ENCODE peak calls at places on chromosomes 7 and 10, in seven cellular contexts. One of them, this sample, is unnamed.

GRCh38 chr7:156823441-156823840 is 69.5 kb downstream of the LMBR1 start:
- DNase-seq in CD8-positive, alpha-beta T cell: no peak
- DNase-seq in gastrocnemius medialis: no peak
- DNase-seq in mammary epithelial cell: peak; percentile 65
- DNase-seq in fibroblast of lung: peak; percentile 48
- DNase-seq in uterus: no peak
- DNase-seq in tibial artery: no peak
- DNase-seq in this sample: no peak

GRCh38 chr7:139753079-139753692 is 24.6 kb downstream of the HIPK2 start:
- DNase-seq in CD8-positive, alpha-beta T cell: no peak
- DNase-seq in gastrocnemius medialis: no peak
- DNase-seq in uterus: no peak
- DNase-seq in mammary epithelial cell: no peak
- DNase-seq in fibroblast of lung: no peak
- DNase-seq in tibial artery: no peak
- DNase-seq in this sample: no peak

GRCh38 chr7:101947899-101948298 is 130.5 kb downstream of the CUX1 start:
- DNase-seq in gastrocnemius medialis: no peak
- DNase-seq in tibial artery: no peak
- DNase-seq in fibroblast of lung: peak; percentile 33
- DNase-seq in mammary epithelial cell: no peak
- DNase-seq in uterus: peak; percentile 85
- DNase-seq in CD8-positive, alpha-beta T cell: no peak
- DNase-seq in this sample: no peak

GRCh38 chr7:47574473-47575328 is 7.2 kb downstream of the TNS3 start:
- DNase-seq in fibroblast of lung: no peak
- DNase-seq in tibial artery: no peak
- DNase-seq in CD8-positive, alpha-beta T cell: no peak
- DNase-seq in uterus: no peak
- DNase-seq in gastrocnemius medialis: no peak
- DNase-seq in mammary epithelial cell: no peak
- DNase-seq in this sample: no peak

GRCh38 chr7:36360244-36360643 is 29.4 kb upstream of the ANLN start:
- DNase-seq in fibroblast of lung: no peak
- DNase-seq in CD8-positive, alpha-beta T cell: no peak
- DNase-seq in mammary epithelial cell: no peak
- DNase-seq in gastrocnemius medialis: no peak
- DNase-seq in tibial artery: no peak
- DNase-seq in uterus: no peak
- DNase-seq in this sample: no peak

GRCh38 chr7:10789170-10789569 is 184.5 kb upstream of the PHF14 start:
- DNase-seq in mammary epithelial cell: no peak
- DNase-seq in uterus: no peak
- DNase-seq in gastrocnemius medialis: no peak
- DNase-seq in CD8-positive, alpha-beta T cell: no peak
- DNase-seq in tibial artery: no peak
- DNase-seq in fibroblast of lung: no peak
- DNase-seq in this sample: no peak

GRCh38 chr7:151862606-151863381 is 14.1 kb downstream of the PRKAG2 start:
- DNase-seq in uterus: no peak
- DNase-seq in CD8-positive, alpha-beta T cell: no peak
- DNase-seq in gastrocnemius medialis: no peak
- DNase-seq in fibroblast of lung: no peak
- DNase-seq in tibial artery: no peak
- DNase-seq in mammary epithelial cell: no peak
- DNase-seq in this sample: no peak

GRCh38 chr10:58662314-58662713 is 149.6 kb downstream of the BICC1 start:
- DNase-seq in fibroblast of lung: peak; percentile 90
- DNase-seq in uterus: no peak
- DNase-seq in CD8-positive, alpha-beta T cell: no peak
- DNase-seq in gastrocnemius medialis: no peak
- DNase-seq in mammary epithelial cell: peak; percentile 90
- DNase-seq in tibial artery: no peak
- DNase-seq in this sample: no peak

GRCh38 chr7:75711634-75712494 is 26.9 kb downstream of the HIP1 start:
- DNase-seq in mammary epithelial cell: no peak
- DNase-seq in fibroblast of lung: peak; percentile 36
- DNase-seq in CD8-positive, alpha-beta T cell: no peak
- DNase-seq in tibial artery: peak; percentile 30
- DNase-seq in gastrocnemius medialis: no peak
- DNase-seq in uterus: no peak
- DNase-seq in this sample: no peak

GRCh38 chr10:75770634-75771081 is 339.2 kb downstream of the LRMDA start:
- DNase-seq in tibial artery: peak; percentile 68
- DNase-seq in gastrocnemius medialis: peak; percentile 22
- DNase-seq in fibroblast of lung: peak; percentile 58
- DNase-seq in uterus: no peak
- DNase-seq in mammary epithelial cell: no peak
- DNase-seq in CD8-positive, alpha-beta T cell: no peak
- DNase-seq in this sample: no peak

GRCh38 chr10:107971973-107972372 is 807.5 kb upstream of the SORCS1 start:
- DNase-seq in gastrocnemius medialis: no peak
- DNase-seq in tibial artery: no peak
- DNase-seq in uterus: no peak
- DNase-seq in CD8-positive, alpha-beta T cell: no peak
- DNase-seq in fibroblast of lung: peak; percentile 85
- DNase-seq in mammary epithelial cell: peak; percentile 98
- DNase-seq in this sample: no peak

GRCh38 chr10:86305521-86305920 is 61.1 kb downstream of the GRID1 start:
- DNase-seq in mammary epithelial cell: no peak
- DNase-seq in tibial artery: no peak
- DNase-seq in uterus: no peak
- DNase-seq in fibroblast of lung: no peak
- DNase-seq in CD8-positive, alpha-beta T cell: no peak
- DNase-seq in gastrocnemius medialis: no peak
- DNase-seq in this sample: no peak

GRCh38 chr7:28908775-28909174 is 49.4 kb downstream of the TRIL start:
- DNase-seq in mammary epithelial cell: no peak
- DNase-seq in tibial artery: no peak
- DNase-seq in gastrocnemius medialis: peak; percentile 10
- DNase-seq in uterus: no peak
- DNase-seq in CD8-positive, alpha-beta T cell: no peak
- DNase-seq in fibroblast of lung: no peak
- DNase-seq in this sample: no peak

GRCh38 chr7:4725014-4725951 is 43.2 kb downstream of the FOXK1 start:
- DNase-seq in CD8-positive, alpha-beta T cell: peak; percentile 58
- DNase-seq in tibial artery: peak; percentile 86
- DNase-seq in uterus: peak; percentile 87
- DNase-seq in gastrocnemius medialis: peak; percentile 76
- DNase-seq in fibroblast of lung: peak; percentile 96
- DNase-seq in mammary epithelial cell: peak; percentile 81
- DNase-seq in this sample: no peak

GRCh38 chr10:127976701-127977367 is 69.9 kb downstream of the PTPRE start:
- DNase-seq in CD8-positive, alpha-beta T cell: no peak
- DNase-seq in uterus: no peak
- DNase-seq in mammary epithelial cell: peak; percentile 41
- DNase-seq in tibial artery: no peak
- DNase-seq in fibroblast of lung: no peak
- DNase-seq in gastrocnemius medialis: no peak
- DNase-seq in this sample: no peak

GRCh38 chr10:68088744-68089143 is 13.7 kb upstream of the HERC4 start:
- DNase-seq in tibial artery: no peak
- DNase-seq in mammary epithelial cell: peak; percentile 85
- DNase-seq in CD8-positive, alpha-beta T cell: no peak
- DNase-seq in uterus: no peak
- DNase-seq in fibroblast of lung: peak; percentile 60
- DNase-seq in gastrocnemius medialis: no peak
- DNase-seq in this sample: no peak

GRCh38 chr10:68087338-68088029 is 12.4 kb upstream of the HERC4 start:
- DNase-seq in gastrocnemius medialis: peak; percentile 79
- DNase-seq in CD8-positive, alpha-beta T cell: no peak
- DNase-seq in uterus: no peak
- DNase-seq in mammary epithelial cell: peak; percentile 20
- DNase-seq in tibial artery: no peak
- DNase-seq in fibroblast of lung: no peak
- DNase-seq in this sample: no peak

GRCh38 chr10:68088030-68088396 is 12.9 kb upstream of the HERC4 start:
- DNase-seq in tibial artery: no peak
- DNase-seq in CD8-positive, alpha-beta T cell: no peak
- DNase-seq in gastrocnemius medialis: no peak
- DNase-seq in mammary epithelial cell: no peak
- DNase-seq in fibroblast of lung: no peak
- DNase-seq in uterus: no peak
- DNase-seq in this sample: no peak

GRCh38 chr10:68086910-68087309 is 11.8 kb upstream of the HERC4 start:
- DNase-seq in CD8-positive, alpha-beta T cell: no peak
- DNase-seq in mammary epithelial cell: no peak
- DNase-seq in fibroblast of lung: no peak
- DNase-seq in tibial artery: no peak
- DNase-seq in uterus: no peak
- DNase-seq in gastrocnemius medialis: no peak
- DNase-seq in this sample: no peak

GRCh38 chr10:68090586-68090985 is 15.5 kb upstream of the HERC4 start:
- DNase-seq in uterus: no peak
- DNase-seq in fibroblast of lung: no peak
- DNase-seq in CD8-positive, alpha-beta T cell: no peak
- DNase-seq in gastrocnemius medialis: no peak
- DNase-seq in mammary epithelial cell: no peak
- DNase-seq in tibial artery: no peak
- DNase-seq in this sample: no peak
- H3K4me1 ChIP-seq in uterus: no peaks in the 10 kb centered on the region
- H3K4me1 ChIP-seq in fibroblast of lung: peaks cover 24% of the 10 kb centered on the region
- H3K4me1 ChIP-seq in CD8-positive, alpha-beta T cell: no peaks in the 10 kb centered on the region
- H3K4me1 ChIP-seq in gastrocnemius medialis: peaks cover 31% of the 10 kb centered on the region
- H3K4me1 ChIP-seq in mammary epithelial cell: peaks cover 56% of the 10 kb centered on the region
- H3K4me1 ChIP-seq in tibial artery: no peaks in the 10 kb centered on the region
- H3K4me1 ChIP-seq in this sample: no peaks in the 10 kb centered on the region

DNA sequence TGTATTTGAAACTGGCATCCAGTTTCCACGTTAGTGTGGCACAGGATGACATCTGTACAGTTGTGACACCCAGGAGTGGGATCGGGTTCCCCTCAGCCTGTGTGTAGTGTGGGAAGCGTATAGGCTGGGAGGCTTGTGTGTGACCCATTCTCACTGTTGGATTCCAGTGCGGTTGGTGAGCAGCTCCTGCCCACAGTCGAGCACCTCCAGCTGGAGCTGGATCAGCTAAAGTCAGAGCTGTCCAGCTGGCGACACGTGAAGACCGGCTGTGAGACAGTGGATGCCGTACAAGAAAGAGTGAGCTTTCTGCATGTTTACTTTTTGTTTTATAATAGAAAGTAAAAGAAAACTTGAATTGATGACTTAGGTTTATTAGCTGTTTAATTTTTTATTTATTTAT is 18.7 kb upstream of the GET4 start:
- DNase-seq in uterus: no peak
- DNase-seq in gastrocnemius medialis: no peak
- DNase-seq in fibroblast of lung: peak; percentile 17
- DNase-seq in tibial artery: no peak
- DNase-seq in mammary epithelial cell: no peak
- DNase-seq in CD8-positive, alpha-beta T cell: no peak
- DNase-seq in this sample: no peak
- H3K27ac ChIP-seq in uterus: no peak overlapping the region
- H3K27ac ChIP-seq in gastrocnemius medialis: peak overlapping the region; percentile 53
- H3K27ac ChIP-seq in fibroblast of lung: peak overlapping the region; percentile 23
- H3K27ac ChIP-seq in tibial artery: no peak overlapping the region
- H3K27ac ChIP-seq in mammary epithelial cell: no peak overlapping the region
- H3K27ac ChIP-seq in CD8-positive, alpha-beta T cell: no peak overlapping the region
- H3K27ac ChIP-seq in this sample: no peak overlapping the region

GRCh38 chr7:116530107-116530820 is 5.4 kb downstream of the CAV1 start:
- DNase-seq in gastrocnemius medialis: no peak
- DNase-seq in mammary epithelial cell: no peak
- DNase-seq in fibroblast of lung: no peak
- DNase-seq in CD8-positive, alpha-beta T cell: no peak
- DNase-seq in tibial artery: no peak
- DNase-seq in uterus: no peak
- DNase-seq in this sample: no peak
- H3K4me3 ChIP-seq in gastrocnemius medialis: peak overlapping the region; percentile 17
- H3K4me3 ChIP-seq in mammary epithelial cell: peak overlapping the region; percentile 30
- H3K4me3 ChIP-seq in fibroblast of lung: peak overlapping the region; percentile 96
- H3K4me3 ChIP-seq in CD8-positive, alpha-beta T cell: no peak overlapping the region
- H3K4me3 ChIP-seq in tibial artery: peak overlapping the region; percentile 30
- H3K4me3 ChIP-seq in uterus: no peak overlapping the region
- H3K4me3 ChIP-seq in this sample: no peak overlapping the region

DNA sequence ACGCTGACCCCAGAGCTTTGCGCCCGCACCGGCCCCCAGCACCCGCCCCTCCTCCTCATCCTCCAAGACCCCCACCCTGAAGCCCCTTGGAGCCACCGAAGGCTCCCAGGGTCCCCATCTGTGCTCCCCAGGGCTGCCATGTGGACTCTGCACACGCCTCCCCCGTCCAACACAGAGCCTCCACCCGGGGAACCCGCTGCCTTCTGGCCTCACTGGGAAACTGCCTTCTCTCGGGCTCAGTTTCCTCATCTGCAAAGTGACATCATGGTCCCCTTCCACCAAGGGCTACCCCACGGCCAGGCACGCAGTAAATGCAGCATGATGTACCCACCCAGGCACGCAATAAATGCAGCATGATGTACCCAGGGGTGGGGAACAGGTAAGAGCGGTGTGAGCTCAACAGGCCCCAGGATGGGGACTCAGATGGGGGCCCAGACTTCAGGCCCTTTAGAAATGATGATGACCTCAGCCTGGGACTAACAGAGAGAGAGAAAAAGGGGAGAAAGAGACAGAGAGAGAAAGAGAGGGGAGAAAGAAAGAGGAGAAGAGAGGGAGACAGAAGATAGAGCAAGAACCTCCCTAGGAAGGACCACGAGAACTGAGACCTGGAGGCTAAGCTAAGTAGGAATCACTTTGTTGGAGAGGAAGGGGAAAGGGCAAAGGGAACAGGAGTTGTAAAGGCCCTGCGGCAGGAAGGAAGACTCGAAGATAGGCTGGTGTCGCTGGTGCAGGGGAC is 2.5 kb upstream of the MICALL2 start:
- DNase-seq in uterus: no peak
- DNase-seq in fibroblast of lung: no peak
- DNase-seq in mammary epithelial cell: no peak
- DNase-seq in CD8-positive, alpha-beta T cell: no peak
- DNase-seq in gastrocnemius medialis: no peak
- DNase-seq in tibial artery: no peak
- DNase-seq in this sample: no peak
- H3K4me1 ChIP-seq in uterus: peaks cover 16% of the 10 kb centered on the region
- H3K4me1 ChIP-seq in fibroblast of lung: peaks cover 17% of the 10 kb centered on the region
- H3K4me1 ChIP-seq in mammary epithelial cell: peaks cover 46% of the 10 kb centered on the region
- H3K4me1 ChIP-seq in CD8-positive, alpha-beta T cell: peaks cover 24% of the 10 kb centered on the region
- H3K4me1 ChIP-seq in gastrocnemius medialis: peaks cover 27% of the 10 kb centered on the region
- H3K4me1 ChIP-seq in tibial artery: peaks cover 70% of the 10 kb centered on the region
- H3K4me1 ChIP-seq in this sample: peaks cover 28% of the 10 kb centered on the region

GRCh38 chr10:110500515-110500905 is 2.8 kb downstream of the DUSP5 start:
- DNase-seq in mammary epithelial cell: peak; percentile 80
- DNase-seq in fibroblast of lung: peak; percentile 78
- DNase-seq in uterus: peak; percentile 36
- DNase-seq in gastrocnemius medialis: no peak
- DNase-seq in tibial artery: no peak
- DNase-seq in CD8-positive, alpha-beta T cell: no peak
- DNase-seq in this sample: no peak
- H3K27ac ChIP-seq in mammary epithelial cell: peak overlapping the region; percentile 92
- H3K27ac ChIP-seq in fibroblast of lung: peak overlapping the region; percentile 90
- H3K27ac ChIP-seq in uterus: peak overlapping the region; percentile 97
- H3K27ac ChIP-seq in gastrocnemius medialis: peak overlapping the region; percentile 47
- H3K27ac ChIP-seq in tibial artery: peak overlapping the region; percentile 29
- H3K27ac ChIP-seq in CD8-positive, alpha-beta T cell: no peak overlapping the region
- H3K27ac ChIP-seq in this sample: peak overlapping the region; percentile 79

This sample was measured in CD4-positive, alpha-beta memory T cell.